ENCODE peak calls at places on chromosomes 13 and 19, in eight cellular contexts. One of them, this sample, is unnamed.

GRCh38 chr13:26034018-26034417 is 17.8 kb downstream of the SHISA2 start:
- DNase-seq in spleen: no peak
- DNase-seq in Peyer's patch: no peak
- DNase-seq in breast epithelium: no peak
- DNase-seq in upper lobe of left lung: no peak
- DNase-seq in adrenal gland: no peak
- DNase-seq in suprapubic skin: no peak
- DNase-seq in aorta: no peak
- DNase-seq in this sample: no peak

GRCh38 chr13:30908416-30908980 is 2.4 kb downstream of the MEDAG start:
- DNase-seq in spleen: no peak
- DNase-seq in Peyer's patch: no peak
- DNase-seq in breast epithelium: no peak
- DNase-seq in upper lobe of left lung: no peak
- DNase-seq in adrenal gland: no peak
- DNase-seq in suprapubic skin: no peak
- DNase-seq in aorta: no peak
- DNase-seq in this sample: no peak

GRCh38 chr19:13118424-13119193 is 545 bp downstream of the NACC1 start:
- DNase-seq in spleen: peak; percentile 91
- DNase-seq in Peyer's patch: peak; percentile 69
- DNase-seq in breast epithelium: no peak
- DNase-seq in upper lobe of left lung: peak; percentile 87
- DNase-seq in adrenal gland: peak; percentile 58
- DNase-seq in suprapubic skin: no peak
- DNase-seq in aorta: peak; percentile 82
- DNase-seq in this sample: peak; percentile 69

GRCh38 chr13:23322353-23323336 is 110.9 kb downstream of the SACS start:
- DNase-seq in spleen: no peak
- DNase-seq in Peyer's patch: no peak
- DNase-seq in breast epithelium: no peak
- DNase-seq in upper lobe of left lung: no peak
- DNase-seq in adrenal gland: no peak
- DNase-seq in suprapubic skin: no peak
- DNase-seq in aorta: no peak
- DNase-seq in this sample: no peak

GRCh38 chr13:20972731-20973130 is 70.2 kb upstream of the XPO4 start:
- DNase-seq in spleen: no peak
- DNase-seq in Peyer's patch: no peak
- DNase-seq in breast epithelium: no peak
- DNase-seq in upper lobe of left lung: no peak
- DNase-seq in adrenal gland: no peak
- DNase-seq in suprapubic skin: peak; percentile 7
- DNase-seq in aorta: no peak
- DNase-seq in this sample: no peak

GRCh38 chr19:20388826-20389225 is 176.8 kb downstream of the ZNF737 start:
- DNase-seq in spleen: no peak
- DNase-seq in Peyer's patch: no peak
- DNase-seq in breast epithelium: no peak
- DNase-seq in upper lobe of left lung: no peak
- DNase-seq in adrenal gland: no peak
- DNase-seq in suprapubic skin: no peak
- DNase-seq in aorta: no peak
- DNase-seq in this sample: no peak

GRCh38 chr19:19911150-19911549 is 10.4 kb downstream of the ZNF93 start:
- DNase-seq in spleen: no peak
- DNase-seq in Peyer's patch: no peak
- DNase-seq in breast epithelium: no peak
- DNase-seq in upper lobe of left lung: no peak
- DNase-seq in adrenal gland: no peak
- DNase-seq in suprapubic skin: no peak
- DNase-seq in aorta: no peak
- DNase-seq in this sample: no peak

GRCh38 chr13:41765813-41766212 is 195.1 kb downstream of the VWA8 start:
- DNase-seq in spleen: no peak
- DNase-seq in Peyer's patch: no peak
- DNase-seq in breast epithelium: no peak
- DNase-seq in upper lobe of left lung: no peak
- DNase-seq in adrenal gland: no peak
- DNase-seq in suprapubic skin: no peak
- DNase-seq in aorta: no peak
- DNase-seq in this sample: no peak

GRCh38 chr13:93476175-93476574 is 249.6 kb downstream of the GPC6 start:
- DNase-seq in spleen: no peak
- DNase-seq in Peyer's patch: no peak
- DNase-seq in breast epithelium: no peak
- DNase-seq in upper lobe of left lung: no peak
- DNase-seq in adrenal gland: no peak
- DNase-seq in suprapubic skin: no peak
- DNase-seq in aorta: no peak
- DNase-seq in this sample: no peak

GRCh38 chr13:39538826-39539555 is 64.0 kb downstream of the LHFPL6 start:
- DNase-seq in spleen: no peak
- DNase-seq in Peyer's patch: no peak
- DNase-seq in breast epithelium: no peak
- DNase-seq in upper lobe of left lung: no peak
- DNase-seq in adrenal gland: no peak
- DNase-seq in suprapubic skin: no peak
- DNase-seq in aorta: no peak
- DNase-seq in this sample: no peak

DNA sequence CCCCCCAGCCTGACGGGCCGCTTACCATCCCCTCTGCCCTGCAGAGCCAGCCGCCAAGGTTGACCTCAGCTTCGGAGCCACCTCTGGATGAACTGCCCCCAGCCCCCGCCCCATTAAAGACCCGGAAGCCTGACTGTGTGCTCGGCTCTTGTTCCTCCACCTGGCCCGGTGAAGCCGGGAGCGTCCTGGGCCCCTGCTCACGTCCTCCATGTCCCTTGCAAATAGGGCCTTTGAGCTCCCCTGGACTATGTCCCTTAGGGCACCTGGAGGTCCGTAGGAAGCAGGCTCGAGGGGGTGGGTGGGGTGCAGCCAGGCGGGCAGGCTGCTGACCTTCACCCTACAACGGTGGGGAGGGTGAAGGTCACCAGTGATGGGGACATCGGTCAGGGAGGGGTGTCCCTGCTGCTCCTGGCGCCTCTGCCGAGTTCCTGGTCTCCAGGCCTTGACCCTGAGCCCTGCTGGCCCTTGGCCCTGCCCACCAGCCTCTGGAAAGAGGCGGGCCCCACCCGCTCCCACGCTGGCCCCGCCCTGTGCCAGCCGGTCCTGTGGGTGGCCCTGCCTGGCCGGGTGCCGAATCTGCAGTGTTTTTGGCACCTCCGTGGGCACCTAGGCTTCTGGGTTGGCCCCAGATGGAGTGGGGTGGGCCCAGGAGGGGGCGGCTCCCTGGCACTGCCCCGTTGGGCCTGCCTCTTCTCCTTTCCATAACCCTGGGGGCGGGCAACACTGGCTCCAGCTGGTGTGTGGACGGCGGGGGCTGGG is 3.3 kb downstream of the ATP5F1D start:
- DNase-seq in spleen: peak; percentile 92
- DNase-seq in Peyer's patch: peak; percentile 87
- DNase-seq in breast epithelium: no peak
- DNase-seq in upper lobe of left lung: peak; percentile 86
- DNase-seq in adrenal gland: peak; percentile 81
- DNase-seq in suprapubic skin: no peak
- DNase-seq in aorta: peak; percentile 90
- DNase-seq in this sample: no peak
- H3K4me1 ChIP-seq in spleen: peaks cover 86% of the 10 kb centered on the region
- H3K4me1 ChIP-seq in Peyer's patch: peaks cover 70% of the 10 kb centered on the region
- H3K4me1 ChIP-seq in breast epithelium: peaks cover 39% of the 10 kb centered on the region
- H3K4me1 ChIP-seq in upper lobe of left lung: peaks cover 71% of the 10 kb centered on the region
- H3K4me1 ChIP-seq in adrenal gland: peaks cover 69% of the 10 kb centered on the region
- H3K4me1 ChIP-seq in suprapubic skin: peaks cover 82% of the 10 kb centered on the region
- H3K4me1 ChIP-seq in aorta: no peaks in the 10 kb centered on the region
- H3K4me1 ChIP-seq in this sample: peaks cover 43% of the 10 kb centered on the region

GRCh38 chr13:114151565-114152284 is 19.3 kb upstream of the RASA3 start:
- DNase-seq in spleen: no peak
- DNase-seq in Peyer's patch: peak; percentile 92
- DNase-seq in breast epithelium: peak; percentile 80
- DNase-seq in upper lobe of left lung: peak; percentile 71
- DNase-seq in adrenal gland: no peak
- DNase-seq in suprapubic skin: peak; percentile 80
- DNase-seq in aorta: peak; percentile 70
- DNase-seq in this sample: no peak
- H3K4me1 ChIP-seq in spleen: peaks cover 63% of the 10 kb centered on the region
- H3K4me1 ChIP-seq in Peyer's patch: no peaks in the 10 kb centered on the region
- H3K4me1 ChIP-seq in breast epithelium: peaks cover 6% of the 10 kb centered on the region
- H3K4me1 ChIP-seq in upper lobe of left lung: peaks cover 7% of the 10 kb centered on the region
- H3K4me1 ChIP-seq in adrenal gland: no peaks in the 10 kb centered on the region
- H3K4me1 ChIP-seq in suprapubic skin: peaks cover 12% of the 10 kb centered on the region
- H3K4me1 ChIP-seq in aorta: no peaks in the 10 kb centered on the region
- H3K4me1 ChIP-seq in this sample: no peaks in the 10 kb centered on the region

GRCh38 chr13:112641456-112641855 is 48.4 kb upstream of the ATP11A start:
- DNase-seq in spleen: peak; percentile 21
- DNase-seq in Peyer's patch: no peak
- DNase-seq in breast epithelium: no peak
- DNase-seq in upper lobe of left lung: no peak
- DNase-seq in adrenal gland: no peak
- DNase-seq in suprapubic skin: no peak
- DNase-seq in aorta: peak; percentile 37
- DNase-seq in this sample: no peak
- H3K4me1 ChIP-seq in spleen: peaks cover 7% of the 10 kb centered on the region
- H3K4me1 ChIP-seq in Peyer's patch: no peaks in the 10 kb centered on the region
- H3K4me1 ChIP-seq in breast epithelium: no peaks in the 10 kb centered on the region
- H3K4me1 ChIP-seq in upper lobe of left lung: peaks cover 3% of the 10 kb centered on the region
- H3K4me1 ChIP-seq in adrenal gland: no peaks in the 10 kb centered on the region
- H3K4me1 ChIP-seq in suprapubic skin: peaks cover 10% of the 10 kb centered on the region
- H3K4me1 ChIP-seq in aorta: no peaks in the 10 kb centered on the region
- H3K4me1 ChIP-seq in this sample: peaks cover 18% of the 10 kb centered on the region

GRCh38 chr13:60753641-60754040 is 356.6 kb downstream of the TDRD3 start:
- DNase-seq in spleen: no peak
- DNase-seq in Peyer's patch: no peak
- DNase-seq in breast epithelium: no peak
- DNase-seq in upper lobe of left lung: no peak
- DNase-seq in adrenal gland: no peak
- DNase-seq in suprapubic skin: no peak
- DNase-seq in aorta: no peak
- DNase-seq in this sample: no peak
- H3K4me1 ChIP-seq in spleen: peaks cover 4% of the 10 kb centered on the region
- H3K4me1 ChIP-seq in Peyer's patch: no peaks in the 10 kb centered on the region
- H3K4me1 ChIP-seq in breast epithelium: no peaks in the 10 kb centered on the region
- H3K4me1 ChIP-seq in upper lobe of left lung: no peaks in the 10 kb centered on the region
- H3K4me1 ChIP-seq in adrenal gland: no peaks in the 10 kb centered on the region
- H3K4me1 ChIP-seq in suprapubic skin: peaks cover 21% of the 10 kb centered on the region
- H3K4me1 ChIP-seq in aorta: peaks cover 5% of the 10 kb centered on the region
- H3K4me1 ChIP-seq in this sample: peaks cover 10% of the 10 kb centered on the region

GRCh38 chr19:49906879-49907564 is 10.3 kb upstream of the IL4I1 start:
- DNase-seq in spleen: no peak
- DNase-seq in Peyer's patch: no peak
- DNase-seq in breast epithelium: no peak
- DNase-seq in upper lobe of left lung: no peak
- DNase-seq in adrenal gland: no peak
- DNase-seq in suprapubic skin: no peak
- DNase-seq in aorta: no peak
- DNase-seq in this sample: no peak
- H3K4me1 ChIP-seq in spleen: peaks cover 68% of the 10 kb centered on the region
- H3K4me1 ChIP-seq in Peyer's patch: peaks cover 5% of the 10 kb centered on the region
- H3K4me1 ChIP-seq in breast epithelium: no peaks in the 10 kb centered on the region
- H3K4me1 ChIP-seq in upper lobe of left lung: peaks cover 5% of the 10 kb centered on the region
- H3K4me1 ChIP-seq in adrenal gland: peaks cover 10% of the 10 kb centered on the region
- H3K4me1 ChIP-seq in suprapubic skin: no peaks in the 10 kb centered on the region
- H3K4me1 ChIP-seq in aorta: peaks cover 4% of the 10 kb centered on the region
- H3K4me1 ChIP-seq in this sample: peaks cover 7% of the 10 kb centered on the region

GRCh38 chr19:41933131-41933458 is 4.8 kb upstream of the ERFL start:
- DNase-seq in spleen: no peak
- DNase-seq in Peyer's patch: no peak
- DNase-seq in breast epithelium: no peak
- DNase-seq in upper lobe of left lung: no peak
- DNase-seq in adrenal gland: no peak
- DNase-seq in suprapubic skin: no peak
- DNase-seq in aorta: no peak
- DNase-seq in this sample: no peak
- H3K4me1 ChIP-seq in spleen: peaks cover 91% of the 10 kb centered on the region
- H3K4me1 ChIP-seq in Peyer's patch: peaks cover 31% of the 10 kb centered on the region
- H3K4me1 ChIP-seq in breast epithelium: no peaks in the 10 kb centered on the region
- H3K4me1 ChIP-seq in upper lobe of left lung: peaks cover 24% of the 10 kb centered on the region
- H3K4me1 ChIP-seq in adrenal gland: peaks cover 7% of the 10 kb centered on the region
- H3K4me1 ChIP-seq in suprapubic skin: peaks cover 20% of the 10 kb centered on the region
- H3K4me1 ChIP-seq in aorta: no peaks in the 10 kb centered on the region
- H3K4me1 ChIP-seq in this sample: peaks cover 27% of the 10 kb centered on the region

GRCh38 chr13:51625555-51626345 is 41.5 kb downstream of the WDFY2 start:
- DNase-seq in spleen: no peak
- DNase-seq in Peyer's patch: no peak
- DNase-seq in breast epithelium: no peak
- DNase-seq in upper lobe of left lung: no peak
- DNase-seq in adrenal gland: peak; percentile 72
- DNase-seq in suprapubic skin: no peak
- DNase-seq in aorta: no peak
- DNase-seq in this sample: no peak

GRCh38 chr13:51623473-51623872 is 39.2 kb downstream of the WDFY2 start:
- DNase-seq in spleen: no peak
- DNase-seq in Peyer's patch: no peak
- DNase-seq in breast epithelium: no peak
- DNase-seq in upper lobe of left lung: no peak
- DNase-seq in adrenal gland: no peak
- DNase-seq in suprapubic skin: no peak
- DNase-seq in aorta: no peak
- DNase-seq in this sample: no peak

GRCh38 chr13:51626749-51627148 is 42.5 kb downstream of the WDFY2 start:
- DNase-seq in spleen: no peak
- DNase-seq in Peyer's patch: no peak
- DNase-seq in breast epithelium: peak; percentile 47
- DNase-seq in upper lobe of left lung: no peak
- DNase-seq in adrenal gland: peak; percentile 33
- DNase-seq in suprapubic skin: no peak
- DNase-seq in aorta: no peak
- DNase-seq in this sample: no peak

GRCh38 chr13:51624207-51624606 is 39.9 kb downstream of the WDFY2 start:
- DNase-seq in spleen: no peak
- DNase-seq in Peyer's patch: no peak
- DNase-seq in breast epithelium: no peak
- DNase-seq in upper lobe of left lung: no peak
- DNase-seq in adrenal gland: no peak
- DNase-seq in suprapubic skin: no peak
- DNase-seq in aorta: no peak
- DNase-seq in this sample: no peak

GRCh38 chr13:51624695-51625345 is 40.6 kb downstream of the WDFY2 start:
- DNase-seq in spleen: no peak
- DNase-seq in Peyer's patch: no peak
- DNase-seq in breast epithelium: no peak
- DNase-seq in upper lobe of left lung: no peak
- DNase-seq in adrenal gland: no peak
- DNase-seq in suprapubic skin: no peak
- DNase-seq in aorta: no peak
- DNase-seq in this sample: no peak
- H3K4me1 ChIP-seq in spleen: peaks cover 72% of the 10 kb centered on the region
- H3K4me1 ChIP-seq in Peyer's patch: no peaks in the 10 kb centered on the region
- H3K4me1 ChIP-seq in breast epithelium: no peaks in the 10 kb centered on the region
- H3K4me1 ChIP-seq in upper lobe of left lung: peaks cover 26% of the 10 kb centered on the region
- H3K4me1 ChIP-seq in adrenal gland: peaks cover 57% of the 10 kb centered on the region
- H3K4me1 ChIP-seq in suprapubic skin: peaks cover 74% of the 10 kb centered on the region
- H3K4me1 ChIP-seq in aorta: peaks cover 7% of the 10 kb centered on the region
- H3K4me1 ChIP-seq in this sample: no peaks in the 10 kb centered on the region

DNA sequence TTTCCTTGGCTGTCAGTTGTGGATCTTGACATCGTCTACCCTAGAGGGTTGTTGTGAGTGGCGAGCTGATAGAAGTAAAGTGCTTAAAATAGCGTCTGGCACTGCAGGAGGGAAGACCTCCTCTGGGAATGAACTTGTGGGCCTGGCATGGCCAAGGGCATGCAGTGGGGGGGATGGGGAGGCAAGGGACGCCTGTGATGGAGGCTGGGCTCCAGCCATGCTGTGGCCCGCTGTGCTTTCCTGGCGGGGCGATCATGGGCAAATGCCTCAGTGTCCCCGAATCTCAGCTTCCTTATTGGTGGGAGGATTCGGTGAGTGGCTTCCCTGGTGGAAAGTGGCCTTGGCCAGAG is 10.7 kb downstream of the CARM1 start:
- DNase-seq in spleen: no peak
- DNase-seq in Peyer's patch: no peak
- DNase-seq in breast epithelium: no peak
- DNase-seq in upper lobe of left lung: no peak
- DNase-seq in adrenal gland: no peak
- DNase-seq in suprapubic skin: no peak
- DNase-seq in aorta: no peak
- DNase-seq in this sample: no peak
- H3K4me1 ChIP-seq in spleen: peaks cover 50% of the 10 kb centered on the region
- H3K4me1 ChIP-seq in Peyer's patch: peaks cover 12% of the 10 kb centered on the region
- H3K4me1 ChIP-seq in breast epithelium: no peaks in the 10 kb centered on the region
- H3K4me1 ChIP-seq in upper lobe of left lung: peaks cover 18% of the 10 kb centered on the region
- H3K4me1 ChIP-seq in adrenal gland: peaks cover 15% of the 10 kb centered on the region
- H3K4me1 ChIP-seq in suprapubic skin: peaks cover 42% of the 10 kb centered on the region
- H3K4me1 ChIP-seq in aorta: no peaks in the 10 kb centered on the region
- H3K4me1 ChIP-seq in this sample: peaks cover 20% of the 10 kb centered on the region